ENCODE peak calls at places on chromosomes 5 and 9, in six cellular contexts. Z is fibroblast of lung; D is body of pancreas; K is OCI-LY7; N is heart left ventricle; V is CD8-positive, alpha-beta T cell. C is an unnamed sample.

GRCh38 chr9:122268041-122268814 is 3.5 kb downstream of the MRRF start:
- DNase-seq in K (peak; percentile 63), V (no peak), Z (no peak), D (no peak), N (no peak), C (no peak)

GRCh38 chr5:109250533-109251329 is 159.0 kb downstream of the PJA2 start:
- DNase-seq in V (no peak), N (no peak), D (no peak), Z (no peak), K (no peak), C (no peak)

GRCh38 chr5:1050449-1051365 is 42.1 kb downstream of the NKD2 start:
- DNase-seq in Z (no peak), V (no peak), N (no peak), D (no peak), K (no peak), C (no peak)

GRCh38 chr9:38083858-38084555 is 15.0 kb upstream of the SHB start:
- DNase-seq in V (no peak), D (no peak), N (no peak), K (no peak), Z (peak; percentile 49), C (no peak)

GRCh38 chr9:113728989-113729388 is 147.1 kb upstream of the ZNF618 start:
- DNase-seq in N (no peak), V (no peak), K (no peak), Z (no peak), D (no peak), C (no peak)

GRCh38 chr5:172616730-172617129 is 24.3 kb upstream of the NEURL1B start:
- DNase-seq in V (no peak), N (peak; percentile 84), Z (peak; percentile 34), D (no peak), K (no peak), C (peak; percentile 24)

GRCh38 chr5:56039985-56040384 is 45.2 kb upstream of the IL6ST start:
- DNase-seq in N (no peak), D (no peak), Z (peak; percentile 54), K (no peak), V (no peak), C (no peak)

GRCh38 chr5:16618138-16618897 is 1.5 kb upstream of the RETREG1 start:
- DNase-seq in Z (no peak), N (no peak), V (no peak), D (no peak), K (no peak), C (no peak)

GRCh38 chr9:73807956-73808355 is 656.3 kb downstream of the ANXA1 start:
- DNase-seq in V (no peak), N (no peak), K (no peak), D (no peak), Z (peak; percentile 63), C (no peak)

GRCh38 chr9:137969008-137969407 is 91.4 kb downstream of the CACNA1B start:
- DNase-seq in N (no peak), D (no peak), Z (no peak), K (no peak), V (no peak), C (no peak)

GRCh38 chr9:73059304-73059703 is 92.4 kb upstream of the ANXA1 start:
- DNase-seq in D (no peak), V (no peak), N (no peak), K (no peak), Z (no peak), C (no peak)

GRCh38 chr5:143605403-143606005 is 202.0 kb upstream of the NR3C1 start:
- DNase-seq in N (no peak), V (no peak), Z (peak; percentile 29), D (no peak), K (peak; percentile 85), C (peak; percentile 8)

GRCh38 chr9:137689745-137690529 is 71.1 kb downstream of the EHMT1 start:
- DNase-seq in N (no peak), Z (no peak), D (no peak), K (no peak), V (no peak), C (no peak)

GRCh38 chr9:126847051-126847450 is 13.4 kb upstream of the ZBTB34 start:
- DNase-seq in D (no peak), V (no peak), Z (no peak), K (no peak), N (no peak), C (no peak)

GRCh38 chr5:103364074-103364473 is 105.5 kb downstream of the MACIR start:
- DNase-seq in N (no peak), K (no peak), V (no peak), Z (no peak), D (no peak), C (no peak)

GRCh38 chr9:68947842-68948569 is 65.9 kb downstream of the PRKACG start:
- DNase-seq in V (no peak), Z (no peak), N (no peak), D (no peak), K (no peak), C (no peak)

GRCh38 chr9:35996358-35996970 is 38.5 kb upstream of the OR2S2 start:
- DNase-seq in K (no peak), V (no peak), D (no peak), N (peak; percentile 27), Z (peak; percentile 75), C (no peak)

GRCh38 chr9:107704791-107705190 is 215.2 kb upstream of the KLF4 start:
- DNase-seq in K (no peak), D (no peak), Z (no peak), N (no peak), V (no peak), C (no peak)

GRCh38 chr9:74642376-74642775 is 145.2 kb downstream of the RORB start:
- DNase-seq in D (no peak), K (no peak), V (no peak), N (no peak), Z (no peak), C (no peak)

GRCh38 chr9:85610074-85610855 is 131.5 kb downstream of the AGTPBP1 start:
- DNase-seq in Z (peak; percentile 67), N (no peak), K (peak; percentile 73), V (no peak), D (no peak), C (no peak)

GRCh38 chr5:157354825-157355224 is 88.9 kb downstream of the CYFIP2 start:
- DNase-seq in N (no peak), Z (no peak), K (peak; percentile 31), V (no peak), D (no peak), C (no peak)

GRCh38 chr5:123720339-123720738 is 208.4 kb downstream of the CSNK1G3 start:
- DNase-seq in D (no peak), V (no peak), Z (no peak), N (no peak), K (no peak), C (no peak)

GRCh38 chr5:5665225-5666075 is 243.0 kb downstream of the ICE1 start:
- DNase-seq in N (no peak), K (no peak), V (no peak), D (no peak), Z (peak; percentile 23), C (no peak)

GRCh38 chr5:175479125-175479881 is 943 bp downstream of the SFXN1 start:
- DNase-seq in N (no peak), D (no peak), K (peak; percentile 46), V (no peak), Z (no peak), C (no peak)

GRCh38 chr9:126429190-126429589 is 102.6 kb downstream of the MVB12B start:
- DNase-seq in K (no peak), V (no peak), Z (no peak), D (no peak), N (no peak), C (no peak)

DNA sequence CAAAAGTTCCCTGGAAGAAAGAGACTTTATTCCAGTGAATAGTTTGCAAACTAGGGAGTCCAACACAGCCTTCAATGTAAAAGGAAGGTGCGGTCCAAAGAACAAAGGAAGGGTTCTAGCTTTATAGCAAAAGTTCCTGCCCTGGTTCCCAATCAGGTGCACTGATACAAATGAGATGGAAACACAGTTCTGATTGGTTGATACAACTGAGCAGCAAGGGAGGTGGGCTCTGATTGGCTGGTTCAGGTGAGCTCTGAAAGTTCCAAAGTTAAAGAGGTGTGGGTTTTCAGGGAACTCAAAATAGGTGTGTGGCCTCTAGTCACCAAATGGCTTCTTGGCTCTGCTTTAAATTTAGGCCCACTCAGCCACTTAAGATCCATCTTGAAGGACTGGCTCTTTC is 43.1 kb downstream of the P4HA2 start:
- DNase-seq in K (no peak), D (no peak), V (no peak), Z (no peak), N (no peak), C (no peak)
- TF ChIP-seq CTCF in K (no peak), D (no peak), V (no peak), Z (no peak), N (no peak), C (no peak)

DNA sequence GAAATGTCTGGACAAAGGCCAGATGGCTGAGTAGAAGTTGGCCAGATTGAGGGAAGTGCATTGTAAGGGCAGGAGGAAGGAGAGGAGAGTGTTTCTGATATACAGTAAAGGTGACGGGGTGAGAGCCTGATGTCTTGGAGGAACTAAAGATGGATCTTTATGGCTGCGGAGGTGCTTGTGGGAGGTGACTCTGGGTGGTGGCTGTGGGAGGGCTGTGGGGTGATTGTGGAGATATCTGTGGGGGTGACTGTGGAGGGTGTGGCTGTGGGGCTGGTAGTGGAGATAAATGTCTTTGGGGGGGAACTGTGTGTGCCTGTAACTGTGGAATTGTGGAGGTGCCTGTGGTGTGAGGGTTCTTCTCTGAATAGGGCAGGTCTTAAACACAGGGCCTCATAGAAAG is 121.4 kb downstream of the CMYA5 start:
- DNase-seq in N (no peak), V (no peak), Z (no peak), K (no peak), D (no peak), C (no peak)
- H3K27ac ChIP-seq in N (no peak overlapping the region), V (no peak overlapping the region), Z (no peak overlapping the region), K (no peak overlapping the region), D (no peak overlapping the region), C (peak overlapping the region; percentile 75)

GRCh38 chr9:134431626-134432025 is 105.4 kb downstream of the RXRA start:
- DNase-seq in N (no peak), Z (no peak), D (no peak), K (no peak), V (no peak), C (no peak)

GRCh38 chr9:134433909-134434895 is 107.9 kb downstream of the RXRA start:
- DNase-seq in D (no peak), N (no peak), Z (peak; percentile 10), V (no peak), K (no peak), C (no peak)

GRCh38 chr9:134434896-134435506 is 108.7 kb downstream of the RXRA start:
- DNase-seq in D (peak; percentile 99), N (peak; percentile 96), Z (peak; percentile 96), V (no peak), K (no peak), C (peak; percentile 96)

GRCh38 chr9:134432471-134432870 is 106.2 kb downstream of the RXRA start:
- DNase-seq in Z (no peak), N (no peak), K (no peak), D (no peak), V (no peak), C (no peak)

DNA sequence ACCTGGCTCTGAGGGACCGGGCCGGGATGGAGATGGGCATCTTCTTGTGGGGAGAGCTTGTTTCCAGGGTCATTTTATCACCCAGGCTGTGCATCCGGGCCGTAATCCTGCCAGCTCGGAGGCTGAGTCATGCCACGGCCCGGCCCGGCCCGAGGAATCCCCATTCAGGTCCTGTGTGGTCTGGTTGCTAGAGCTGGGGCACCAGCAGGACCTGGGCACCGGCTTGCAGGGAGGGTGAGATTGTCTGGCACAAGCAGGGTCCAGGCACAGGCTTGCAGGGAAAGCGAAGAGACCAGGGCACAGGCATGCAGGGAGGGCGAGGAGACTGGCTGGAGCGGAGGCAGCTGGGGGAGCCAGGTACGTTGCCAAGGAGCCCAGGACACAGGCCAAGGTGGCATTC is 106.8 kb downstream of the RXRA start:
- DNase-seq in Z (peak; percentile 33), V (no peak), N (no peak), D (no peak), K (no peak), C (peak; percentile 82)
- H3K36me3 ChIP-seq in Z (peaks cover 6% of the 10 kb centered on the region), V (no peaks in the 10 kb centered on the region), N (peaks cover 39% of the 10 kb centered on the region), D (no peaks in the 10 kb centered on the region), K (no peaks in the 10 kb centered on the region), C (no peaks in the 10 kb centered on the region)

GRCh38 chr5:81838307-81838906 is 87.5 kb upstream of the SSBP2 start:
- DNase-seq in K (peak; percentile 68), N (no peak), Z (peak; percentile 45), V (peak; percentile 36), D (no peak), C (no peak)
- TF ChIP-seq CTCF in K (peak; percentile 81), N (peak; percentile 43), Z (peak; percentile 60), V (peak; percentile 53), D (peak; percentile 42), C (peak; percentile 37)